ENCODE peak calls at places on chromosomes 1 and 21, in eight cellular contexts. K is mesenchymal stem cell; A is CD8-positive, alpha-beta memory T cell; N is GM23338; V is caudate nucleus; M is CD8-positive, alpha-beta T cell; J is ovary; D is heart left ventricle. F is an unnamed sample.

GRCh38 chr21:33831962-33832659 is 83.5 kb downstream of the ATP5PO start:
- DNase-seq in K (no peak), A (no peak), V (no peak), D (no peak), N (no peak), J (no peak), M (peak), F (no peak)

GRCh38 chr1:161737625-161738024 is 12.0 kb upstream of the DUSP12 start:
- DNase-seq in M (no peak), A (no peak), V (no peak), K (no peak), N (peak), J (no peak), D (no peak), F (no peak)

GRCh38 chr1:193417945-193418744 is 231.7 kb upstream of the B3GALT2 start:
- DNase-seq in D (no peak), V (no peak), J (no peak), K (peak), M (no peak), A (no peak), N (no peak), F (no peak)

GRCh38 chr1:229694053-229694693 is 68.1 kb downstream of the URB2 start:
- DNase-seq in V (no peak), M (no peak), J (peak), D (peak), A (no peak), K (peak), N (peak), F (peak)

GRCh38 chr1:161727343-161727924 is 6.1 kb downstream of the FCRLB start:
- DNase-seq in K (peak), J (no peak), N (peak), A (peak), D (no peak), V (no peak), M (peak), F (no peak)

GRCh38 chr1:236397173-236397759 is 3.2 kb downstream of the EDARADD start:
- DNase-seq in M (no peak), J (no peak), N (no peak), V (no peak), A (no peak), D (no peak), K (no peak), F (no peak)

GRCh38 chr1:16352842-16353535 is 709 bp upstream of the FBXO42 start:
- DNase-seq in N (peak), V (peak), K (no peak), J (no peak), M (no peak), D (no peak), A (no peak), F (no peak)

GRCh38 chr1:239909894-239910293 is 181.8 kb upstream of the FMN2 start:
- DNase-seq in D (no peak), M (no peak), V (no peak), A (no peak), J (no peak), N (no peak), K (no peak), F (no peak)

GRCh38 chr1:197224160-197224559 is 43.9 kb upstream of the CRB1 start:
- DNase-seq in A (no peak), M (no peak), N (no peak), K (no peak), J (no peak), D (no peak), V (no peak), F (no peak)

GRCh38 chr1:81478217-81478616 is 322.5 kb upstream of the ADGRL2 start:
- DNase-seq in K (no peak), V (no peak), N (no peak), J (no peak), D (peak), M (no peak), A (no peak), F (peak)

GRCh38 chr1:214912127-214912526 is 170.4 kb upstream of the KCNK2 start:
- DNase-seq in A (no peak), M (no peak), J (no peak), K (no peak), D (no peak), N (no peak), V (no peak), F (no peak)

GRCh38 chr1:114150016-114150415 is 3.7 kb downstream of the SYT6 start:
- DNase-seq in K (no peak), D (no peak), M (no peak), J (no peak), V (no peak), A (no peak), N (no peak), F (no peak)

GRCh38 chr21:36783612-36784383 is 84.9 kb downstream of the SIM2 start:
- DNase-seq in N (no peak), V (no peak), K (peak), A (no peak), J (no peak), M (no peak), D (no peak), F (no peak)

GRCh38 chr1:68963353-68963752 is 466.5 kb upstream of the DEPDC1 start:
- DNase-seq in A (no peak), K (no peak), V (no peak), N (no peak), M (no peak), J (no peak), D (no peak), F (no peak)

GRCh38 chr1:232367293-232367692 is 262.6 kb downstream of the SIPA1L2 start:
- DNase-seq in N (peak), A (no peak), K (no peak), M (no peak), V (no peak), J (no peak), D (no peak), F (no peak)

GRCh38 chr1:9890224-9890731 is 19.8 kb downstream of the CTNNBIP1 start:
- DNase-seq in A (no peak), V (no peak), M (no peak), J (peak), N (peak), D (peak), K (peak), F (no peak)

GRCh38 chr1:2981388-2981787 is 39.9 kb upstream of the ACTRT2 start:
- DNase-seq in D (no peak), V (no peak), M (no peak), J (no peak), A (no peak), N (peak), K (no peak), F (no peak)

GRCh38 chr1:55723001-55723400 is 507.8 kb upstream of the USP24 start:
- DNase-seq in V (no peak), A (no peak), M (no peak), D (no peak), J (no peak), K (no peak), N (no peak), F (no peak)

GRCh38 chr1:81848880-81849500 is 48.3 kb downstream of the ADGRL2 start:
- DNase-seq in M (no peak), V (no peak), A (no peak), D (no peak), J (no peak), K (no peak), N (peak), F (no peak)

GRCh38 chr1:153750026-153750995 is 22.5 kb downstream of the INTS3 start:
- DNase-seq in M (no peak), K (no peak), D (no peak), J (peak), V (no peak), A (no peak), N (peak), F (no peak)

GRCh38 chr1:173048629-173049326 is 2.0 kb downstream of the TNFSF18 start:
- DNase-seq in J (no peak), V (no peak), N (no peak), D (no peak), M (no peak), K (peak), A (no peak), F (no peak)

GRCh38 chr21:38460171-38460742 is 38.0 kb downstream of the ERG start:
- DNase-seq in V (no peak), N (no peak), J (no peak), D (peak), K (peak), M (no peak), A (no peak), F (no peak)

GRCh38 chr1:41362749-41363631 is 1.8 kb downstream of the FOXO6 start:
- DNase-seq in V (no peak), J (no peak), A (no peak), M (no peak), K (no peak), N (no peak), D (no peak), F (no peak)

GRCh38 chr21:37642493-37642892 is 273.8 kb downstream of the KCNJ6 start:
- DNase-seq in V (no peak), M (no peak), N (peak), K (no peak), D (no peak), A (no peak), J (no peak), F (no peak)

GRCh38 chr1:169144941-169145626 is 38.6 kb downstream of the ATP1B1 start:
- DNase-seq in A (no peak), K (no peak), V (no peak), N (no peak), M (no peak), D (no peak), J (no peak), F (no peak)

GRCh38 chr1:183840140-183840539 is 35.2 kb downstream of the RGL1 start:
- DNase-seq in J (no peak), D (no peak), V (no peak), K (peak), M (no peak), N (no peak), A (no peak), F (no peak)

DNA sequence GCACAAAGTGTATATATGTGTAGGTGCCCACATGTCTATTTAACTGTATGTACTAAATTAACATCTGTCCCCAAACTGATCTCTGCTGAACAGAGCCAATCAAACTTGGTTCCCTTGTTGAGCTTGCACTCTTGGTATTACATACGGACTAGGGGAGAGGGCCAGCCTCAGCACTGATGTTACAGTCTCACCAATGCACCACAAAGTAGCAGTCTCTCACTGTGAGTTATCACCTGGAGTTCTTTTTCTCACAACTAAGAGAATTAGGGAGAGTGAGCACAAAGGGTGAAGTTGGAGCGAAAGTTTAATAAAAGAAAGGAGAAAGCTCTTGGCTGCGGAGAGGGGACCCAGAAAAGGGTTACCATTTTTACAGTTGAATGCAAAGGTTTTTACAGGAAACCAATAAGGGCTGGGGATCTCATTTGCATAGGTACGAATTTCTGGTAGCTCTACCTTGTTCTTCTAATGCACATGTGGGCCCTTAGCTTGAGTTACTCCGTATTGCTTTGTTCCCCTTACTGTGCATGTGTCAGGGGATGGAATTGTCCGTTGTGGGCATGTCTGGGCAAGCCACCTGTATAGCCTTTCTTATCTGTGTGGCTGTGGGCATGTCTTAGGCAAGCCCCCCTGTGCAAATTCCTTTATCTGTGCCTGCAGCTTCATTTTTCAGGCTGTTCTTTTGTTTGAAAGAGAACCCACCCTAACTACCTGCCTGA is 13.3 kb upstream of the CHI3L2 start:
- DNase-seq in K (no peak), A (no peak), J (no peak), M (no peak), N (no peak), D (no peak), V (no peak), F (no peak)
- H3K27ac ChIP-seq in K (no peak), A (no peak), J (no peak), M (peak), N (no peak), D (no peak), V (no peak), F (no peak)

DNA sequence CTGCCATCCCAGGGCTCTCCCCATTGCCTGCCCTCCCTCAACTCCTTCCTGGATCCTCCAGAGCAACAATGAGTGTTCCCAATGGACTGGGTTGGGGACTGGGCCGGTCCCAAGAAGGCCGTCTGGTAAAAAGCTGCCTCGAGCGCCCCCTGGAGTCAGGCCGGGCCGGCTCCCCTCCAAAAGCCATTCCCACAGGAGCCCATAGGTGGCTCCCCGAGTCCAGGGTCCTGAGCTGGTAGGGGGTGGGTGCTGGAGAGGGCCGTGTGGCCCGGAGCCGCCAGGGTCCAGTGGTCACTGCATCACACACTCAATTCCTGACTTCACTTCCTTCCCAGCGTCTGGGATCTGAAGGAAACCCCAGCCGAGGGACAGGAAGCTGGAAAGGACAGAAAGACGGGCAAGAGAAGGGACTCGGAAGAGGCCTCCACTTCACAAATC is 10.7 kb upstream of the ALDH4A1 start:
- DNase-seq in K (peak), A (peak), M (peak), V (peak), J (peak), D (peak), N (peak), F (peak)
- H3K27ac ChIP-seq in K (no peak), A (no peak), M (no peak), V (peak), J (peak), D (peak), N (no peak), F (peak)

GRCh38 chr1:18668051-18668450 is 37.4 kb downstream of the PAX7 start:
- DNase-seq in D (no peak), K (no peak), V (no peak), J (no peak), A (no peak), M (no peak), N (no peak), F (no peak)
- H3K27ac ChIP-seq in D (no peak), K (no peak), V (no peak), J (no peak), A (no peak), M (no peak), N (no peak), F (no peak)

DNA sequence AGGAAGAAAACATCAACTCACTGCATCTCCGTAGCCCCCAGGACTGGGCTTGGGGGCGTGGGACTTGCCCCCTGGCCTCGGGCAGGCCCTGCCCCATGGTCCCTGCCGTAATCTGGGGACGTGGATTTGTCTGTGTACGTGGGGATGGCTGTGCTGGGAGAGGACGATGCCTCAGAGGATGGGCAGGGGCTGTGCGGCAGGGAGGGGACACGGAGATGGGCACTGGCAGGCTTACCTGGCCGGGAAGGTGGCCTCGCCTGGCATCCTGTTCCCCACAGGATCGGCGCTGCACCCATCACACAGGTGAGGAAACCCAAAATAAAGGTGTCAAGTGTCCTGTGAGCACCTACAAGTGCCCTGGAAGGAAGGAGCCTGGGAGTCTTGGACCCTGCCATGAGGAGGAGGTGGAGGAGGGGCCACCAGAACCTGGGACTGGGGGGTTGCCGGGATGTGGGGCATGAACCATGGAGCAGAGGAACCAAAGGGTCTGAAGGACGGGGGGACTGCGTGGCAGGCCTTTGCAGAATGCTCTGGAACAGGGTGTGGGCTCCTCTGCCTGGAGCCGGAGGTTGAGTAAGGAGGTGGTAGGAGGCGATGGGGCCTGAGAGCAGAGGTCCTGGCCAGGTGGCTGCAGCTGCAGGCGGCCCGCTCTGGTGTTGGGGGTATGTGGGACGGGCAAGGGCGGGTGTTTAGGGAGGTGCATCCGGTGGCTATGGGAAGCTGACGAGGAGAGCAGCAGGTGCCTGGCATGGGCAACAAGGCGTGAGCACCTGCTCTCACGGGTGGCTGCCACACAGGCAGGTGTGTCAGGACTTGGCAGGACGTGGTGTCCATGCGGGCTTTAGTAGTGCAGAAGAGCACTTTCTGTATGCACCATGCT is 27.8 kb upstream of the LRRC3 start:
- DNase-seq in M (no peak), J (no peak), V (no peak), K (no peak), D (no peak), A (no peak), N (no peak), F (peak)
- H3K27ac ChIP-seq in M (no peak), J (no peak), V (no peak), K (no peak), D (no peak), A (no peak), N (no peak), F (no peak)

GRCh38 chr21:30206551-30207251 is 9.2 kb downstream of the CLDN8 start:
- DNase-seq in A (no peak), N (no peak), M (no peak), J (no peak), V (no peak), D (no peak), K (peak), F (no peak)
- H3K27ac ChIP-seq in A (no peak), N (no peak), M (no peak), J (no peak), V (no peak), D (no peak), K (no peak), F (no peak)

GRCh38 chr1:96944743-96945142 is 223.2 kb downstream of the PTBP2 start:
- DNase-seq in K (peak), V (no peak), D (no peak), J (no peak), M (no peak), A (no peak), N (no peak), F (no peak)
- H3K27ac ChIP-seq in K (no peak), V (no peak), D (no peak), J (no peak), M (no peak), A (no peak), N (no peak), F (no peak)

GRCh38 chr21:42285569-42286245 is 29.5 kb downstream of the TFF3 start:
- DNase-seq in K (no peak), V (no peak), D (no peak), A (no peak), N (no peak), J (no peak), M (no peak), F (no peak)
- H3K27ac ChIP-seq in K (no peak), V (no peak), D (no peak), A (no peak), N (no peak), J (no peak), M (no peak), F (no peak)

DNA sequence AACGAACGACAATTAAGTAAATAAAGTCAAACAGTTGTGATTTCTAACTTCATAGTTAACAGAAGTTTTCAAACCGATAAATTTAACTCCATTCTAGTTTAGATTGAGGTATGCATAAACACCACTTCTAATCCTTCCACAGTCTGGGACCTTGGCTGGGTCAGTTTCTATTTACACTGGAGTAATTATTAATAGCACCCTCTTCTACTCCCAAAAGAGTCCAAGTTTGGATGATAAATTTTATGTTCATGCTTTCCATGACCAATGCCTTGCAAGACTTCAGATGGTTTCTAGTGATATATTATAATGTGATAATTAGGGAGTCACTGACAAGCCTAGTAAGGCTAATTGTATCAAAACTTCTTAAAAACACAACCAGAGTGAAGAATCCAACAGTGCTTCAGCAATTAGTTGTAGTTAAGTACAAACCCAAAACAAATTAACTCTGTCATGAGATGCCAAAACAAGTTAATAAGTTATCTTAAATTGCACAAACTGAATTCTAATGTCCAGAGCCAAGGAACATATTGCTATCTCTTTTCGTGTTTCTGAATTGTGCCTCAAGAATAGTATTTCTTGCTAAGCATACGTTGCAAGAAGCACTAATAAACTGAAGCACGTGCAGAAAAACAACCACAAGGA is 489.6 kb downstream of the TTLL7 start:
- DNase-seq in N (no peak), V (no peak), M (no peak), D (no peak), A (no peak), K (peak), J (no peak), F (no peak)
- H3K27ac ChIP-seq in N (no peak), V (no peak), M (no peak), D (peak), A (no peak), K (no peak), J (no peak), F (no peak)

F was measured in dorsolateral prefrontal cortex.